ENCODE peak calls at places on chromosomes 2 and 18, in six cellular contexts. A is activated naive CD8-positive, alpha-beta T cell treated with anti-CD3 and anti-CD28 coated beads, Interleukin-2, amount 10 ng/mL, durations not matched to agents 7 days and 5 days; D is effector memory CD4-positive, alpha-beta T cell; K is mucosa of descending colon; T is stimulated activated CD4-positive, alpha-beta T cell treated with anti-CD3 and anti-CD28 coated beads, Interleukin-4, amount 100 ng/mL, for 1 hour; X is left cardiac atrium. R is an unnamed sample.

GRCh38 chr2:70140978-70141753 is 49.7 kb downstream of the C2orf42 start:
- DNase-seq in A (peak), D (peak), K (peak), T (peak), X (peak), R (peak)

GRCh38 chr18:45046961-45047360 is 366.3 kb downstream of the SETBP1 start:
- DNase-seq in A (no peak), D (no peak), K (no peak), T (no peak), X (no peak), R (no peak)

GRCh38 chr2:20781656-20782265 is 41.1 kb downstream of the LDAH start:
- DNase-seq in A (no peak), D (no peak), K (no peak), T (no peak), X (no peak), R (no peak)

GRCh38 chr2:238063414-238064189 is 2.8 kb downstream of the SCLY start:
- DNase-seq in A (no peak), D (no peak), K (no peak), T (no peak), X (no peak), R (no peak)

GRCh38 chr2:30078521-30078920 is 68.3 kb upstream of the YPEL5 start:
- DNase-seq in A (no peak), D (no peak), K (no peak), T (no peak), X (no peak), R (no peak)

GRCh38 chr2:20645301-20645701 is 5.6 kb downstream of the HS1BP3 start:
- DNase-seq in A (no peak), D (no peak), K (no peak), T (no peak), X (no peak), R (no peak)

GRCh38 chr2:196591004-196591403 is 48.5 kb upstream of the CCDC150 start:
- DNase-seq in A (no peak), D (no peak), K (no peak), T (no peak), X (no peak), R (no peak)

GRCh38 chr2:85707304-85707703 is 13.1 kb downstream of the GNLY start:
- DNase-seq in A (no peak), D (peak), K (no peak), T (peak), X (no peak), R (no peak)

GRCh38 chr18:80247403-80247916 is at the start of gene PARD6G:
- DNase-seq in A (peak), D (peak), K (peak), T (peak), X (peak), R (peak)

GRCh38 chr18:11149441-11150270 is at the start of gene PIEZO2:
- DNase-seq in A (no peak), D (no peak), K (peak), T (no peak), X (peak), R (peak)

GRCh38 chr2:199933466-199933865 is 21.8 kb downstream of the TYW5 start:
- DNase-seq in A (no peak), D (no peak), K (no peak), T (no peak), X (no peak), R (no peak)

GRCh38 chr2:37877457-37878315 is 47.4 kb upstream of the RMDN2 start:
- DNase-seq in A (no peak), D (no peak), K (no peak), T (no peak), X (no peak), R (no peak)